ENCODE peak calls at places on chromosomes 16 and 17, in nine cellular contexts. D is ACHN, W is Right ventricle myocardium superior, E is islet precursor cell, F is neural crest cell, O is left ventricle myocardium superior, K is gastrocnemius medialis, V is neural progenitor cell, A is NCI-H2171 treated with DMSO at 0.1 percent for 48 hours. Q is an unnamed sample.

GRCh38 chr17:32876414-32877163 is at the start of gene MYO1D:
- DNase-seq in D (peak; percentile 65), W (peak; percentile 56), E (peak; percentile 86), F (peak; percentile 26), O (peak; percentile 65), K (no peak), V (peak; percentile 71), A (peak; percentile 68), Q (peak; percentile 91)

GRCh38 chr17:36493956-36494355 is 7.5 kb downstream of the ZNHIT3 start:
- DNase-seq in D (no peak), W (no peak), E (no peak), F (no peak), O (no peak), K (no peak), V (no peak), A (no peak), Q (no peak)

GRCh38 chr17:66200685-66201092 is 8.8 kb upstream of the CEP112 start:
- DNase-seq in D (peak; percentile 77), W (no peak), E (peak; percentile 75), F (peak; percentile 63), O (no peak), K (no peak), V (peak; percentile 76), A (peak; percentile 48), Q (no peak)

GRCh38 chr17:15973016-15973415 is 26.5 kb downstream of the ZSWIM7 start:
- DNase-seq in D (no peak), W (no peak), E (no peak), F (no peak), O (no peak), K (no peak), V (no peak), A (no peak), Q (no peak)

GRCh38 chr17:6435968-6436367 is 1.0 kb upstream of the AIPL1 start:
- DNase-seq in D (peak; percentile 70), W (no peak), E (peak; percentile 88), F (peak; percentile 71), O (peak; percentile 61), K (peak; percentile 17), V (peak; percentile 86), A (peak; percentile 64), Q (no peak)

GRCh38 chr16:89115216-89115949 is 21.7 kb downstream of the ACSF3 start:
- DNase-seq in D (no peak), W (peak; percentile 88), E (no peak), F (no peak), O (peak; percentile 83), K (peak; percentile 40), V (no peak), A (no peak), Q (peak; percentile 94)

GRCh38 chr16:21950782-21951521 is 2.2 kb upstream of the UQCRC2 start:
- DNase-seq in D (peak; percentile 45), W (no peak), E (no peak), F (no peak), O (no peak), K (no peak), V (peak; percentile 18), A (peak; percentile 40), Q (no peak)

GRCh38 chr16:56350491-56351405 is 74.6 kb downstream of the AMFR start:
- DNase-seq in D (peak; percentile 12), W (no peak), E (no peak), F (no peak), O (peak; percentile 29), K (no peak), V (no peak), A (no peak), Q (peak; percentile 53)

GRCh38 chr17:7132511-7133094 is 18.0 kb upstream of the ASGR2 start:
- DNase-seq in D (no peak), W (peak; percentile 51), E (peak; percentile 63), F (no peak), O (peak; percentile 46), K (no peak), V (peak; percentile 83), A (no peak), Q (no peak)

GRCh38 chr16:86052115-86052670 is 153.2 kb downstream of the IRF8 start:
- DNase-seq in D (no peak), W (no peak), E (no peak), F (no peak), O (no peak), K (no peak), V (no peak), A (no peak), Q (peak; percentile 69)

Q was measured in kidney.